ENCODE peak calls at places on chromosomes 11 and 22, in four cellular contexts. One of them, this sample, is unnamed.

GRCh38 chr11:113448311-113448666 is 26.9 kb downstream of the DRD2 start:
- DNase-seq in ELF-1: no peak
- DNase-seq in NCI-H1092: no peak
- DNase-seq in stimulated activated CD4-positive, alpha-beta T cell treated with anti-CD3 and anti-CD28 coated beads, Interleukin-4, amount 100 ng/mL, for 24 hours: no peak
- DNase-seq in this sample: no peak

GRCh38 chr11:20125927-20126326 is 34.3 kb downstream of the DBX1 start:
- DNase-seq in ELF-1: peak
- DNase-seq in NCI-H1092: no peak
- DNase-seq in stimulated activated CD4-positive, alpha-beta T cell treated with anti-CD3 and anti-CD28 coated beads, Interleukin-4, amount 100 ng/mL, for 24 hours: no peak
- DNase-seq in this sample: no peak

GRCh38 chr11:1749787-1750351 is 526 bp downstream of the IFITM10 start:
- DNase-seq in ELF-1: peak
- DNase-seq in NCI-H1092: no peak
- DNase-seq in stimulated activated CD4-positive, alpha-beta T cell treated with anti-CD3 and anti-CD28 coated beads, Interleukin-4, amount 100 ng/mL, for 24 hours: no peak
- DNase-seq in this sample: no peak

GRCh38 chr11:107696140-107696539 is 15.7 kb downstream of the SLN start:
- DNase-seq in ELF-1: no peak
- DNase-seq in NCI-H1092: no peak
- DNase-seq in stimulated activated CD4-positive, alpha-beta T cell treated with anti-CD3 and anti-CD28 coated beads, Interleukin-4, amount 100 ng/mL, for 24 hours: no peak
- DNase-seq in this sample: no peak

GRCh38 chr11:122791836-122792235 is 46.5 kb upstream of the CRTAM start:
- DNase-seq in ELF-1: no peak
- DNase-seq in NCI-H1092: no peak
- DNase-seq in stimulated activated CD4-positive, alpha-beta T cell treated with anti-CD3 and anti-CD28 coated beads, Interleukin-4, amount 100 ng/mL, for 24 hours: no peak
- DNase-seq in this sample: no peak

GRCh38 chr11:118908931-118909618 is 16.7 kb downstream of the BCL9L start:
- DNase-seq in ELF-1: peak
- DNase-seq in NCI-H1092: peak
- DNase-seq in stimulated activated CD4-positive, alpha-beta T cell treated with anti-CD3 and anti-CD28 coated beads, Interleukin-4, amount 100 ng/mL, for 24 hours: no peak
- DNase-seq in this sample: no peak

GRCh38 chr11:1485504-1485885 is 1.1 kb downstream of the MOB2 start:
- DNase-seq in ELF-1: no peak
- DNase-seq in NCI-H1092: no peak
- DNase-seq in stimulated activated CD4-positive, alpha-beta T cell treated with anti-CD3 and anti-CD28 coated beads, Interleukin-4, amount 100 ng/mL, for 24 hours: no peak
- DNase-seq in this sample: no peak

GRCh38 chr11:34633640-34633989 is 12.7 kb downstream of the EHF start:
- DNase-seq in ELF-1: no peak
- DNase-seq in NCI-H1092: no peak
- DNase-seq in stimulated activated CD4-positive, alpha-beta T cell treated with anti-CD3 and anti-CD28 coated beads, Interleukin-4, amount 100 ng/mL, for 24 hours: no peak
- DNase-seq in this sample: no peak

GRCh38 chr22:38657248-38657909 is 941 bp downstream of the CBY1 start:
- DNase-seq in ELF-1: peak
- DNase-seq in NCI-H1092: no peak
- DNase-seq in stimulated activated CD4-positive, alpha-beta T cell treated with anti-CD3 and anti-CD28 coated beads, Interleukin-4, amount 100 ng/mL, for 24 hours: peak
- DNase-seq in this sample: peak

GRCh38 chr11:44852159-44852707 is 98.5 kb downstream of the TP53I11 start:
- DNase-seq in ELF-1: no peak
- DNase-seq in NCI-H1092: no peak
- DNase-seq in stimulated activated CD4-positive, alpha-beta T cell treated with anti-CD3 and anti-CD28 coated beads, Interleukin-4, amount 100 ng/mL, for 24 hours: no peak
- DNase-seq in this sample: no peak

GRCh38 chr11:83056204-83056603 is 15.5 kb downstream of the RAB30 start:
- DNase-seq in ELF-1: no peak
- DNase-seq in NCI-H1092: no peak
- DNase-seq in stimulated activated CD4-positive, alpha-beta T cell treated with anti-CD3 and anti-CD28 coated beads, Interleukin-4, amount 100 ng/mL, for 24 hours: no peak
- DNase-seq in this sample: no peak

GRCh38 chr11:130531061-130531460 is 82.6 kb downstream of the ADAMTS15 start:
- DNase-seq in ELF-1: no peak
- DNase-seq in NCI-H1092: no peak
- DNase-seq in stimulated activated CD4-positive, alpha-beta T cell treated with anti-CD3 and anti-CD28 coated beads, Interleukin-4, amount 100 ng/mL, for 24 hours: no peak
- DNase-seq in this sample: no peak

GRCh38 chr22:47110817-47111443 is 348.5 kb downstream of the TBC1D22A start:
- DNase-seq in ELF-1: no peak
- DNase-seq in NCI-H1092: no peak
- DNase-seq in stimulated activated CD4-positive, alpha-beta T cell treated with anti-CD3 and anti-CD28 coated beads, Interleukin-4, amount 100 ng/mL, for 24 hours: no peak
- DNase-seq in this sample: no peak

GRCh38 chr11:451738-452137 is 1.7 kb downstream of the PTDSS2 start:
- DNase-seq in ELF-1: no peak
- DNase-seq in NCI-H1092: no peak
- DNase-seq in stimulated activated CD4-positive, alpha-beta T cell treated with anti-CD3 and anti-CD28 coated beads, Interleukin-4, amount 100 ng/mL, for 24 hours: no peak
- DNase-seq in this sample: no peak

GRCh38 chr11:134800130-134800529 is 388.1 kb upstream of the B3GAT1 start:
- DNase-seq in ELF-1: no peak
- DNase-seq in NCI-H1092: no peak
- DNase-seq in stimulated activated CD4-positive, alpha-beta T cell treated with anti-CD3 and anti-CD28 coated beads, Interleukin-4, amount 100 ng/mL, for 24 hours: no peak
- DNase-seq in this sample: no peak

GRCh38 chr11:11035331-11035730 is 177.5 kb upstream of the ZBED5 start:
- DNase-seq in ELF-1: no peak
- DNase-seq in NCI-H1092: no peak
- DNase-seq in stimulated activated CD4-positive, alpha-beta T cell treated with anti-CD3 and anti-CD28 coated beads, Interleukin-4, amount 100 ng/mL, for 24 hours: no peak
- DNase-seq in this sample: no peak

GRCh38 chr22:28222066-28222465 is 303.0 kb upstream of the PITPNB start:
- DNase-seq in ELF-1: no peak
- DNase-seq in NCI-H1092: no peak
- DNase-seq in stimulated activated CD4-positive, alpha-beta T cell treated with anti-CD3 and anti-CD28 coated beads, Interleukin-4, amount 100 ng/mL, for 24 hours: no peak
- DNase-seq in this sample: no peak

GRCh38 chr11:35675901-35676610 is 13.5 kb downstream of the TRIM44 start:
- DNase-seq in ELF-1: no peak
- DNase-seq in NCI-H1092: no peak
- DNase-seq in stimulated activated CD4-positive, alpha-beta T cell treated with anti-CD3 and anti-CD28 coated beads, Interleukin-4, amount 100 ng/mL, for 24 hours: no peak
- DNase-seq in this sample: no peak

GRCh38 chr11:58622344-58622743 is at the start of gene CNTF:
- DNase-seq in ELF-1: no peak
- DNase-seq in NCI-H1092: no peak
- DNase-seq in stimulated activated CD4-positive, alpha-beta T cell treated with anti-CD3 and anti-CD28 coated beads, Interleukin-4, amount 100 ng/mL, for 24 hours: no peak
- DNase-seq in this sample: no peak

GRCh38 chr11:71425851-71426250 is 22.3 kb downstream of the DHCR7 start:
- DNase-seq in ELF-1: no peak
- DNase-seq in NCI-H1092: no peak
- DNase-seq in stimulated activated CD4-positive, alpha-beta T cell treated with anti-CD3 and anti-CD28 coated beads, Interleukin-4, amount 100 ng/mL, for 24 hours: no peak
- DNase-seq in this sample: no peak

GRCh38 chr11:125773516-125773915 is 5.1 kb downstream of the PATE2 start:
- DNase-seq in ELF-1: no peak
- DNase-seq in NCI-H1092: no peak
- DNase-seq in stimulated activated CD4-positive, alpha-beta T cell treated with anti-CD3 and anti-CD28 coated beads, Interleukin-4, amount 100 ng/mL, for 24 hours: no peak
- DNase-seq in this sample: no peak

GRCh38 chr22:39343259-39344045 is 6.3 kb upstream of the SYNGR1 start:
- DNase-seq in ELF-1: peak
- DNase-seq in NCI-H1092: no peak
- DNase-seq in stimulated activated CD4-positive, alpha-beta T cell treated with anti-CD3 and anti-CD28 coated beads, Interleukin-4, amount 100 ng/mL, for 24 hours: peak
- DNase-seq in this sample: peak

GRCh38 chr22:36853407-36854099 is 7.3 kb upstream of the NCF4 start:
- DNase-seq in ELF-1: peak
- DNase-seq in NCI-H1092: peak
- DNase-seq in stimulated activated CD4-positive, alpha-beta T cell treated with anti-CD3 and anti-CD28 coated beads, Interleukin-4, amount 100 ng/mL, for 24 hours: peak
- DNase-seq in this sample: peak

GRCh38 chr22:37994982-37995381 is 10.6 kb upstream of the SOX10 start:
- DNase-seq in ELF-1: no peak
- DNase-seq in NCI-H1092: no peak
- DNase-seq in stimulated activated CD4-positive, alpha-beta T cell treated with anti-CD3 and anti-CD28 coated beads, Interleukin-4, amount 100 ng/mL, for 24 hours: no peak
- DNase-seq in this sample: no peak

GRCh38 chr11:123450593-123450992 is 20.5 kb downstream of the GRAMD1B start:
- DNase-seq in ELF-1: no peak
- DNase-seq in NCI-H1092: no peak
- DNase-seq in stimulated activated CD4-positive, alpha-beta T cell treated with anti-CD3 and anti-CD28 coated beads, Interleukin-4, amount 100 ng/mL, for 24 hours: no peak
- DNase-seq in this sample: no peak

GRCh38 chr11:69620663-69621290 is 20.2 kb upstream of the CCND1 start:
- DNase-seq in ELF-1: no peak
- DNase-seq in NCI-H1092: no peak
- DNase-seq in stimulated activated CD4-positive, alpha-beta T cell treated with anti-CD3 and anti-CD28 coated beads, Interleukin-4, amount 100 ng/mL, for 24 hours: no peak
- DNase-seq in this sample: no peak

GRCh38 chr22:37848587-37849088 is 581 bp upstream of the EIF3L start:
- DNase-seq in ELF-1: peak
- DNase-seq in NCI-H1092: no peak
- DNase-seq in stimulated activated CD4-positive, alpha-beta T cell treated with anti-CD3 and anti-CD28 coated beads, Interleukin-4, amount 100 ng/mL, for 24 hours: peak
- DNase-seq in this sample: no peak

GRCh38 chr11:118615282-118615979 is 8.0 kb downstream of the PHLDB1 start:
- DNase-seq in ELF-1: peak
- DNase-seq in NCI-H1092: no peak
- DNase-seq in stimulated activated CD4-positive, alpha-beta T cell treated with anti-CD3 and anti-CD28 coated beads, Interleukin-4, amount 100 ng/mL, for 24 hours: no peak
- DNase-seq in this sample: no peak

GRCh38 chr11:65386307-65387081 is at the start of gene FRMD8:
- DNase-seq in ELF-1: peak
- DNase-seq in NCI-H1092: peak
- DNase-seq in stimulated activated CD4-positive, alpha-beta T cell treated with anti-CD3 and anti-CD28 coated beads, Interleukin-4, amount 100 ng/mL, for 24 hours: peak
- DNase-seq in this sample: peak